ENCODE peak calls at places on chromosome 6, in eight cellular contexts. One of them, this sample, is unnamed.

GRCh38 chr6:142452993-142453392 is 151.2 kb downstream of the ADGRG6 start:
- DNase-seq in pancreas: no peak
- DNase-seq in activated CD4-positive, alpha-beta T cell treated with anti-CD3 and anti-CD28 coated beads, Interleukin-2, amount 50 U/mL, for 1 hour: no peak
- DNase-seq in pons: no peak
- DNase-seq in SK-MEL-5: no peak
- DNase-seq in heart left ventricle: no peak
- DNase-seq in DMS79: no peak
- DNase-seq in RWPE2: no peak
- DNase-seq in this sample: no peak

GRCh38 chr6:24721461-24722215 is 2.7 kb upstream of the C6orf62 start:
- DNase-seq in SK-MEL-5: peak; percentile 91
- DNase-seq in RWPE2: no peak
- DNase-seq in DMS79: no peak
- DNase-seq in activated CD4-positive, alpha-beta T cell treated with anti-CD3 and anti-CD28 coated beads, Interleukin-2, amount 50 U/mL, for 1 hour: no peak
- DNase-seq in pons: no peak
- DNase-seq in pancreas: no peak
- DNase-seq in heart left ventricle: peak; percentile 92
- DNase-seq in this sample: no peak

GRCh38 chr6:49557177-49557576 is 6.7 kb downstream of the C6orf141 start:
- DNase-seq in activated CD4-positive, alpha-beta T cell treated with anti-CD3 and anti-CD28 coated beads, Interleukin-2, amount 50 U/mL, for 1 hour: no peak
- DNase-seq in DMS79: no peak
- DNase-seq in pancreas: no peak
- DNase-seq in pons: no peak
- DNase-seq in heart left ventricle: no peak
- DNase-seq in RWPE2: no peak
- DNase-seq in SK-MEL-5: no peak
- DNase-seq in this sample: no peak

GRCh38 chr6:17580518-17581048 is 19.5 kb upstream of the FAM8A1 start:
- DNase-seq in RWPE2: no peak
- DNase-seq in DMS79: no peak
- DNase-seq in activated CD4-positive, alpha-beta T cell treated with anti-CD3 and anti-CD28 coated beads, Interleukin-2, amount 50 U/mL, for 1 hour: no peak
- DNase-seq in heart left ventricle: peak; percentile 67
- DNase-seq in SK-MEL-5: peak; percentile 58
- DNase-seq in pancreas: peak; percentile 60
- DNase-seq in pons: no peak
- DNase-seq in this sample: peak; percentile 20

GRCh38 chr6:15989397-15989796 is 139.5 kb upstream of the MYLIP start:
- DNase-seq in pancreas: no peak
- DNase-seq in SK-MEL-5: no peak
- DNase-seq in DMS79: no peak
- DNase-seq in RWPE2: no peak
- DNase-seq in heart left ventricle: no peak
- DNase-seq in pons: no peak
- DNase-seq in activated CD4-positive, alpha-beta T cell treated with anti-CD3 and anti-CD28 coated beads, Interleukin-2, amount 50 U/mL, for 1 hour: no peak
- DNase-seq in this sample: no peak

GRCh38 chr6:165770430-165771082 is 107.5 kb upstream of the PDE10A start:
- DNase-seq in RWPE2: no peak
- DNase-seq in DMS79: no peak
- DNase-seq in SK-MEL-5: no peak
- DNase-seq in pons: no peak
- DNase-seq in heart left ventricle: no peak
- DNase-seq in pancreas: no peak
- DNase-seq in activated CD4-positive, alpha-beta T cell treated with anti-CD3 and anti-CD28 coated beads, Interleukin-2, amount 50 U/mL, for 1 hour: no peak
- DNase-seq in this sample: no peak

GRCh38 chr6:124677874-124678273 is 284.4 kb upstream of the RNF217 start:
- DNase-seq in RWPE2: no peak
- DNase-seq in SK-MEL-5: no peak
- DNase-seq in heart left ventricle: no peak
- DNase-seq in activated CD4-positive, alpha-beta T cell treated with anti-CD3 and anti-CD28 coated beads, Interleukin-2, amount 50 U/mL, for 1 hour: no peak
- DNase-seq in pancreas: no peak
- DNase-seq in DMS79: no peak
- DNase-seq in pons: no peak
- DNase-seq in this sample: no peak

GRCh38 chr6:32149932-32150920 is 1.5 kb downstream of the PRRT1 start:
- DNase-seq in RWPE2: no peak
- DNase-seq in pons: no peak
- DNase-seq in DMS79: no peak
- DNase-seq in heart left ventricle: no peak
- DNase-seq in activated CD4-positive, alpha-beta T cell treated with anti-CD3 and anti-CD28 coated beads, Interleukin-2, amount 50 U/mL, for 1 hour: no peak
- DNase-seq in pancreas: no peak
- DNase-seq in SK-MEL-5: no peak
- DNase-seq in this sample: no peak

This sample was measured in ovary.